ENCODE peak calls at places on chromosomes 13 and 19, in eight cellular contexts. I is thoracic aorta; L is effector memory CD4-positive, alpha-beta T cell; F is aorta; Q is right lobe of liver; V is Peyer's patch; U is left lung; A is transverse colon. W is an unnamed sample. For H3K36me3, the result is how much of the 10 kb centered on the place peaks cover.

GRCh38 chr19:35986664-35987570 is 8.1 kb upstream of the SDHAF1 start:
- DNase-seq in Q (no peak), I (no peak), F (no peak), L (no peak), U (no peak), V (no peak), A (peak), W (no peak)

GRCh38 chr19:1252221-1252817 is 3.9 kb downstream of the MIDN start:
- DNase-seq in F (peak), V (peak), Q (peak), I (peak), U (peak), A (peak), L (peak), W (no peak)

GRCh38 chr13:109494955-109495354 is 291.4 kb downstream of the IRS2 start:
- DNase-seq in V (no peak), L (no peak), F (no peak), I (no peak), Q (no peak), U (no peak), A (no peak), W (no peak)

GRCh38 chr13:83827338-83827737 is 54.9 kb downstream of the SLITRK1 start:
- DNase-seq in V (no peak), Q (no peak), L (no peak), F (no peak), I (no peak), A (no peak), U (no peak), W (no peak)

GRCh38 chr13:109758937-109759480 is 27.4 kb downstream of the IRS2 start:
- DNase-seq in L (no peak), U (no peak), F (no peak), I (no peak), Q (no peak), A (no peak), V (no peak), W (no peak)

GRCh38 chr19:38273499-38273898 is 9.1 kb downstream of the SPINT2 start:
- DNase-seq in L (no peak), V (peak), I (no peak), U (no peak), F (no peak), Q (no peak), A (peak), W (no peak)

GRCh38 chr19:44602071-44602470 is 11.3 kb upstream of the IGSF23 start:
- DNase-seq in L (no peak), V (peak), U (no peak), Q (no peak), I (no peak), A (peak), F (no peak), W (no peak)

GRCh38 chr19:13103961-13104847 is 1.5 kb upstream of the LYL1 start:
- DNase-seq in A (peak), I (no peak), L (peak), Q (peak), V (peak), U (peak), F (peak), W (no peak)

GRCh38 chr19:12782424-12783225 is 7.3 kb upstream of the HOOK2 start:
- DNase-seq in Q (peak), U (peak), I (no peak), L (peak), A (peak), F (peak), V (peak), W (no peak)

GRCh38 chr19:47776568-47776967 is 1.9 kb upstream of the SELENOW start:
- DNase-seq in L (no peak), I (no peak), A (no peak), Q (no peak), U (no peak), F (no peak), V (peak), W (no peak)

GRCh38 chr19:55196803-55197202 is 12.5 kb downstream of the PTPRH start:
- DNase-seq in U (no peak), A (no peak), F (no peak), I (no peak), L (no peak), V (no peak), Q (no peak), W (no peak)

GRCh38 chr19:42140125-42140754 is 8.0 kb upstream of the POU2F2 start:
- DNase-seq in V (no peak), A (peak), F (peak), U (no peak), Q (peak), L (no peak), I (no peak), W (no peak)

GRCh38 chr13:114315074-114315785 is 927 bp downstream of the CHAMP1 start:
- DNase-seq in A (no peak), V (no peak), L (no peak), U (no peak), I (no peak), Q (no peak), F (no peak), W (no peak)

GRCh38 chr19:10617409-10618121 is 7.8 kb upstream of the SLC44A2 start:
- DNase-seq in A (no peak), V (no peak), Q (no peak), F (no peak), U (no peak), L (no peak), I (no peak), W (no peak)

GRCh38 chr13:20714563-20715339 is 11.3 kb downstream of the IL17D start:
- DNase-seq in V (no peak), F (peak), Q (no peak), U (no peak), L (no peak), I (no peak), A (no peak), W (no peak)

GRCh38 chr19:47107201-47107952 is 6.2 kb downstream of the ZC3H4 start:
- DNase-seq in A (no peak), I (no peak), U (no peak), V (no peak), F (no peak), L (no peak), Q (no peak), W (no peak)

GRCh38 chr13:31207630-31208549 is 8.1 kb downstream of the B3GLCT start:
- DNase-seq in I (no peak), Q (no peak), U (no peak), L (no peak), A (no peak), F (no peak), V (no peak), W (no peak)

GRCh38 chr19:16571689-16572331 is 405 bp downstream of the SLC35E1 start:
- DNase-seq in A (peak), I (no peak), U (peak), V (no peak), Q (peak), F (no peak), L (no peak), W (no peak)

GRCh38 chr13:36819811-36820140 is 754 bp downstream of the RFXAP start:
- DNase-seq in I (no peak), A (no peak), Q (no peak), F (no peak), L (no peak), V (no peak), U (no peak), W (no peak)

GRCh38 chr13:50910483-50910805 is 853 bp downstream of the RNASEH2B start:
- DNase-seq in U (no peak), Q (no peak), F (no peak), A (no peak), I (no peak), V (no peak), L (no peak), W (no peak)

GRCh38 chr13:114097893-114098688 is 34.3 kb downstream of the RASA3 start:
- DNase-seq in U (no peak), A (peak), F (peak), V (peak), Q (peak), L (no peak), I (no peak), W (no peak)

GRCh38 chr13:41455725-41456419 is 1.5 kb upstream of the RGCC start:
- DNase-seq in L (no peak), F (no peak), I (no peak), U (no peak), A (no peak), Q (no peak), V (no peak), W (no peak)

GRCh38 chr13:75258159-75258782 is 223.7 kb downstream of the TBC1D4 start:
- DNase-seq in V (no peak), U (no peak), I (no peak), A (no peak), Q (no peak), L (no peak), F (no peak), W (peak)

GRCh38 chr19:13102666-13103584 is at the start of gene LYL1:
- DNase-seq in L (no peak), F (peak), U (peak), V (peak), Q (peak), I (no peak), A (peak), W (no peak)

GRCh38 chr19:39351537-39352037 is 9.4 kb downstream of the SAMD4B start:
- DNase-seq in A (no peak), U (no peak), L (no peak), I (no peak), V (no peak), F (peak), Q (no peak), W (no peak)

GRCh38 chr19:4829001-4829712 is 2.4 kb downstream of the TICAM1 start:
- DNase-seq in U (no peak), I (no peak), Q (peak), V (peak), A (peak), L (no peak), F (no peak), W (no peak)

GRCh38 chr19:11378319-11379189 is 4.1 kb downstream of the SWSAP1 start:
- DNase-seq in L (no peak), I (no peak), U (peak), F (no peak), A (peak), Q (peak), V (no peak), W (no peak)

GRCh38 chr13:87677334-87678234 is 6.4 kb downstream of the SLITRK5 start:
- DNase-seq in U (peak), F (peak), L (no peak), Q (peak), I (no peak), A (peak), V (peak), W (no peak)

GRCh38 chr19:45821103-45821521 is 6.0 kb upstream of the RSPH6A start:
- DNase-seq in U (no peak), L (no peak), I (no peak), V (no peak), A (no peak), F (no peak), Q (no peak), W (no peak)

GRCh38 chr19:45820413-45821102 is 5.5 kb upstream of the RSPH6A start:
- DNase-seq in V (no peak), L (no peak), A (no peak), I (no peak), F (no peak), Q (no peak), U (no peak), W (no peak)

GRCh38 chr19:45823182-45823581 is 8.1 kb upstream of the RSPH6A start:
- DNase-seq in I (no peak), V (no peak), L (no peak), F (no peak), U (peak), Q (no peak), A (no peak), W (no peak)

GRCh38 chr19:45822716-45823115 is 7.6 kb upstream of the RSPH6A start:
- DNase-seq in I (no peak), U (peak), A (no peak), F (no peak), L (no peak), V (no peak), Q (no peak), W (no peak)

GRCh38 chr19:45821570-45821969 is 6.5 kb upstream of the RSPH6A start:
- DNase-seq in U (peak), F (peak), Q (no peak), I (no peak), L (no peak), V (no peak), A (no peak), W (no peak)
- H3K36me3 ChIP-seq in U (half or more), F (under half), Q (under half), I (under half), L (under half), V (under half), A (under half), W (under half)

DNA sequence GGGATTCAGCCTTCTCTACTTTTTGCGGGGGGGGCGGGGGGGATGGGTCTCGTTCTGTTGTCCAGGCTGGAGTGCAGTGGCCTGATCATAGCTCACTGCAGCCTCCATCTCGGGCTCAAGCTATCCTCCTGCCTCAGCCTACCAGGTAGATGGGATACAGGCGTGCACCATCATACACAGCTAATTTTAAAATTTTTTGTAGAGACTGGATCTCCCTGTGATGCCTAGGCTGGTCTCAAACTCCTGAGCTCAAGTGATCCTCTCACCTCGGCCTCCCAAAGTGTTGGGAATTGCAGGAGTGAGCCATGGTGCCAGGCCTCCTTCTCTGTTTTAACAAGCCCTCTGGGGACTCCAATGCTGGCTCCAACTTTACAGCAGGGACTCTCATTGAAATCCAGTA is 569 bp upstream of the ZNF792 start:
- DNase-seq in Q (no peak), I (no peak), L (no peak), V (no peak), F (no peak), A (no peak), U (no peak), W (no peak)
- H3K4me3 ChIP-seq in Q (no peak), I (peak), L (no peak), V (peak), F (no peak), A (no peak), U (peak), W (no peak)

GRCh38 chr13:33194820-33195692 is 90.5 kb downstream of the STARD13 start:
- DNase-seq in A (no peak), F (no peak), I (peak), V (no peak), L (no peak), U (no peak), Q (no peak), W (no peak)

GRCh38 chr13:33191425-33192221 is 93.9 kb downstream of the STARD13 start:
- DNase-seq in A (no peak), Q (no peak), I (no peak), L (no peak), F (no peak), V (no peak), U (no peak), W (no peak)

GRCh38 chr13:33189470-33189869 is 96.1 kb downstream of the STARD13 start:
- DNase-seq in Q (no peak), A (no peak), L (no peak), U (no peak), I (no peak), V (no peak), F (no peak), W (no peak)

GRCh38 chr13:33195693-33196464 is 89.7 kb downstream of the STARD13 start:
- DNase-seq in L (no peak), F (no peak), U (no peak), A (no peak), V (no peak), Q (no peak), I (no peak), W (no peak)

DNA sequence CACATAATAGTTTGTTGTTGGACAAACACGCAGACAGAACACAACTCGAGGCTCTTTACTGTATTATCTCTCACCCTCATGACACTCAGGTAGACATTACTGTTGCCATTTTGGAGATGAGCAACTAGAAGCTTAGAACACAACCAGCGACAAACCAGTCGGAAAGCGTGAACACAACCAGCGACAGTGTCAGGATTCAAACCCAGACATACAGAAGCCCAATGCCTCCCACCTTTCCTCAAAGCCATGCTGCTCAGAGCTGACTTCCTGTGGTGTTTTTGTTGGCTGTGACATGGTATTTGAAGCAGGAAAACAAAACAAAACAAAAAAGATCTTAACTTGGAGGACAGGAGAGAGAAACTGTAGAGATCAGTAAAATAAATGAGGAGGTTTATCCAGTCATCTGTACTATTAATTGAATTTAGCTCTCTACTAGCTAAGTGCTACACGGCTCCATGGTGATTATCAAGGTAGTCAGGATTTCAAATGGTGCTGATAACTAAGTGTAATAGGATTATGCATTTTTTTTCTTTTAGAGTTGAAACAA is 92.1 kb downstream of the STARD13 start:
- DNase-seq in F (no peak), I (no peak), V (no peak), U (no peak), Q (no peak), L (no peak), A (no peak), W (no peak)
- H3K27ac ChIP-seq in F (peak), I (peak), V (no peak), U (no peak), Q (no peak), L (no peak), A (peak), W (no peak)

GRCh38 chr19:23382955-23383354 is 12.3 kb downstream of the ZNF91 start:
- DNase-seq in A (no peak), F (no peak), V (no peak), I (no peak), Q (no peak), U (no peak), L (no peak), W (no peak)
- H3K36me3 ChIP-seq in A (under half), F (under half), V (under half), I (half or more), Q (under half), U (half or more), L (half or more), W (under half)

W was measured in iPS DF 6.9.